ENCODE peak calls at places on chromosome 12, in four cellular contexts. E, Q, P and H are unnamed samples.

GRCh38 chr12:122403831-122404230 is 18.6 kb downstream of the CLIP1 start:
- DNase-seq in Q (no peak), P (no peak), E (no peak), H (no peak)

GRCh38 chr12:45431153-45431552 is 215.3 kb downstream of the ANO6 start:
- DNase-seq in P (no peak), Q (no peak), E (no peak), H (no peak)

GRCh38 chr12:91483471-91483985 is 300.9 kb upstream of the DCN start:
- DNase-seq in Q (no peak), P (no peak), E (no peak), H (no peak)

GRCh38 chr12:129203456-129203855 is 350.2 kb downstream of the GLT1D1 start:
- DNase-seq in Q (no peak), P (no peak), E (no peak), H (no peak)

GRCh38 chr12:121673013-121673441 is 3.6 kb upstream of the MORN3 start:
- DNase-seq in Q (no peak), E (no peak), P (no peak), H (no peak)

GRCh38 chr12:127161466-127161865 is 1105.5 kb upstream of the TMEM132C start:
- DNase-seq in P (no peak), E (no peak), Q (no peak), H (no peak)

GRCh38 chr12:52903855-52904508 is 894 bp downstream of the KRT8 start:
- DNase-seq in Q (peak), E (peak), P (no peak), H (no peak)

GRCh38 chr12:112283541-112283940 is 98.7 kb downstream of the HECTD4 start:
- DNase-seq in P (no peak), Q (no peak), E (no peak), H (no peak)

GRCh38 chr12:4450551-4451112 is 5.0 kb upstream of the FGF6 start:
- DNase-seq in Q (peak), E (no peak), P (no peak), H (no peak)

GRCh38 chr12:120359159-120359527 is 9.8 kb downstream of the MSI1 start:
- DNase-seq in E (no peak), P (no peak), Q (no peak), H (no peak)

GRCh38 chr12:10372534-10372931 is 17.3 kb downstream of the KLRK1 start:
- DNase-seq in Q (no peak), E (peak), P (no peak), H (no peak)

GRCh38 chr12:113198286-113198685 is 12.8 kb downstream of the RITA1 start:
- DNase-seq in Q (no peak), P (no peak), E (no peak), H (no peak)

GRCh38 chr12:81502912-81503695 is 256.0 kb downstream of the PPFIA2 start:
- DNase-seq in Q (peak), P (no peak), E (no peak), H (no peak)

GRCh38 chr12:78878447-78878846 is 13.9 kb downstream of the SYT1 start:
- DNase-seq in P (no peak), E (no peak), Q (no peak), H (no peak)

GRCh38 chr12:54526800-54527630 is 22.4 kb upstream of the PDE1B start:
- DNase-seq in P (peak), E (peak), Q (peak), H (peak)

GRCh38 chr12:26226629-26227375 is 31.4 kb downstream of the SSPN start:
- DNase-seq in Q (no peak), E (peak), P (peak), H (peak)

GRCh38 chr12:110005319-110005973 is 6.2 kb downstream of the ANKRD13A start:
- DNase-seq in Q (no peak), E (no peak), P (no peak), H (no peak)

GRCh38 chr12:79000501-79000900 is 135.9 kb downstream of the SYT1 start:
- DNase-seq in Q (no peak), E (no peak), P (no peak), H (no peak)

GRCh38 chr12:5078423-5078822 is 34.7 kb downstream of the KCNA5 start:
- DNase-seq in P (no peak), E (no peak), Q (no peak), H (no peak)

GRCh38 chr12:54565658-54566552 is 16.5 kb downstream of the PDE1B start:
- DNase-seq in E (no peak), Q (no peak), P (no peak), H (no peak)

GRCh38 chr12:132398386-132398991 is 69.1 kb upstream of the GALNT9 start:
- DNase-seq in P (no peak), E (no peak), Q (no peak), H (peak)

GRCh38 chr12:83514372-83514771 is 827.7 kb downstream of the TMTC2 start:
- DNase-seq in E (no peak), P (no peak), Q (peak), H (no peak)

GRCh38 chr12:41882144-41882805 is 262.4 kb downstream of the GXYLT1 start:
- DNase-seq in Q (no peak), P (no peak), E (no peak), H (no peak)

GRCh38 chr12:96404683-96405082 is 4.4 kb upstream of the CDK17 start:
- DNase-seq in P (no peak), Q (no peak), E (no peak), H (no peak)

GRCh38 chr12:102408487-102409297 is 71.7 kb downstream of the IGF1 start:
- DNase-seq in E (no peak), Q (no peak), P (no peak), H (no peak)

GRCh38 chr12:108119126-108119973 is 9.7 kb upstream of the WSCD2 start:
- DNase-seq in Q (no peak), E (no peak), P (no peak), H (no peak)

GRCh38 chr12:105922670-105923102 is 216.1 kb downstream of the NUAK1 start:
- DNase-seq in P (no peak), Q (peak), E (no peak), H (no peak)

GRCh38 chr12:88298014-88298682 is 156.0 kb downstream of the TMTC3 start:
- DNase-seq in P (no peak), Q (no peak), E (no peak), H (no peak)

GRCh38 chr12:6161124-6161882 is 36.8 kb upstream of the VWF start:
- DNase-seq in P (no peak), Q (no peak), E (peak), H (no peak)